ENCODE peak calls at places on chromosomes 12 and 14, in five cellular contexts. C, I, X, W and L are unnamed samples.

GRCh38 chr12:115378296-115378695 is 694.3 kb upstream of the TBX3 start:
- DNase-seq in W (no peak), C (no peak), I (no peak), X (no peak), L (no peak)

GRCh38 chr14:91280129-91280528 is 35.6 kb upstream of the GPR68 start:
- DNase-seq in X (no peak), W (no peak), C (no peak), I (no peak), L (no peak)

GRCh38 chr14:105340821-105341408 is 26.4 kb downstream of the PACS2 start:
- DNase-seq in W (no peak), C (no peak), X (no peak), I (no peak), L (no peak)

GRCh38 chr12:47328831-47329545 is 249.2 kb upstream of the AMIGO2 start:
- DNase-seq in W (no peak), X (no peak), I (no peak), C (no peak), L (no peak)

GRCh38 chr12:123453165-123453564 is 4.8 kb upstream of the SNRNP35 start:
- DNase-seq in C (no peak), X (no peak), W (peak; percentile 36), I (no peak), L (no peak)

GRCh38 chr14:32039401-32039800 is 37.7 kb upstream of the ARHGAP5 start:
- DNase-seq in W (no peak), I (no peak), X (no peak), C (no peak), L (no peak)

GRCh38 chr14:61355892-61356325 is 34.5 kb downstream of the PRKCH start:
- DNase-seq in X (no peak), C (peak; percentile 62), W (no peak), I (peak; percentile 59), L (peak; percentile 37)

GRCh38 chr14:24430682-24431568 is 1.2 kb downstream of the KHNYN start:
- DNase-seq in I (peak; percentile 78), X (peak; percentile 60), C (peak; percentile 71), W (peak; percentile 51), L (peak; percentile 48)

GRCh38 chr12:96876966-96877365 is 30.1 kb upstream of the NEDD1 start:
- DNase-seq in X (no peak), W (no peak), I (no peak), C (no peak), L (no peak)

GRCh38 chr12:51976376-51977160 is 25.1 kb downstream of the ACVR1B start:
- DNase-seq in I (no peak), W (no peak), X (no peak), C (no peak), L (no peak)

GRCh38 chr14:73058224-73058922 is at the start of gene RBM25:
- DNase-seq in C (peak; percentile 95), X (peak; percentile 93), I (peak; percentile 96), W (peak; percentile 94), L (peak; percentile 90)

GRCh38 chr12:46480282-46480681 is 107.7 kb upstream of the SLC38A2 start:
- DNase-seq in X (no peak), W (no peak), C (no peak), I (no peak), L (no peak)

GRCh38 chr12:119775246-119775895 is 101.7 kb downstream of the CIT start:
- DNase-seq in W (no peak), X (no peak), C (no peak), I (no peak), L (no peak)